ENCODE peak calls at places on chromosomes 5 and 9, in ten cellular contexts. B is stomach; N is astrocyte of the hippocampus; G is fibroblast of lung; K is GDM1; Q is RWPE1; Z is tibial artery; Y is Kasumi-1; U is Ammon's horn; S is CD4-positive, alpha-beta T cell. X is an unnamed sample.

GRCh38 chr5:1054799-1055775 is 46.5 kb downstream of the NKD2 start:
- DNase-seq in B (no peak), N (no peak), G (no peak), K (no peak), Q (no peak), Z (no peak), Y (no peak), U (no peak), S (no peak), X (no peak)

GRCh38 chr5:72185717-72186388 is 78.6 kb downstream of the MAP1B start:
- DNase-seq in B (no peak), N (peak), G (peak), K (no peak), Q (no peak), Z (no peak), Y (no peak), U (no peak), S (no peak), X (peak)

GRCh38 chr5:154444559-154445421 is 1.0 kb upstream of the SAP30L start:
- DNase-seq in B (no peak), N (peak), G (no peak), K (no peak), Q (peak), Z (no peak), Y (peak), U (no peak), S (no peak), X (no peak)

GRCh38 chr9:118721276-118721675 is 648.0 kb downstream of the BRINP1 start:
- DNase-seq in B (no peak), N (no peak), G (no peak), K (no peak), Q (no peak), Z (no peak), Y (no peak), U (no peak), S (no peak), X (no peak)

GRCh38 chr9:12604154-12604825 is 88.9 kb upstream of the TYRP1 start:
- DNase-seq in B (no peak), N (peak), G (peak), K (no peak), Q (peak), Z (no peak), Y (no peak), U (no peak), S (no peak), X (peak)

GRCh38 chr9:87872079-87872624 is 10.5 kb upstream of the SPATA31E1 start:
- DNase-seq in B (no peak), N (peak), G (peak), K (no peak), Q (no peak), Z (no peak), Y (no peak), U (peak), S (no peak), X (peak)

GRCh38 chr5:139402561-139403158 is 1.2 kb downstream of the SPATA24 start:
- DNase-seq in B (no peak), N (no peak), G (no peak), K (no peak), Q (no peak), Z (no peak), Y (peak), U (no peak), S (no peak), X (no peak)

GRCh38 chr9:38227656-38228055 is 158.6 kb upstream of the SHB start:
- DNase-seq in B (no peak), N (peak), G (peak), K (peak), Q (no peak), Z (no peak), Y (peak), U (peak), S (no peak), X (peak)

GRCh38 chr5:113989913-113990305 is 372.0 kb upstream of the KCNN2 start:
- DNase-seq in B (no peak), N (no peak), G (peak), K (no peak), Q (no peak), Z (no peak), Y (no peak), U (no peak), S (no peak), X (no peak)

GRCh38 chr5:73693573-73694061 is 67.6 kb downstream of the ARHGEF28 start:
- DNase-seq in B (no peak), N (peak), G (peak), K (no peak), Q (no peak), Z (no peak), Y (peak), U (peak), S (no peak), X (peak)

X was measured in cardiac fibroblast.